ENCODE peak calls at places on chromosomes 1 and 21, in six cellular contexts. Q, I, R, Y, O and T are unnamed samples.

GRCh38 chr1:241817956-241818612 is 29.9 kb upstream of the EXO1 start:
- DNase-seq in I (no peak), O (no peak), R (no peak), Q (no peak), Y (no peak), T (no peak)

GRCh38 chr1:64308856-64309255 is 105.4 kb downstream of the UBE2U start:
- DNase-seq in Q (no peak), R (no peak), O (no peak), Y (no peak), I (no peak), T (no peak)

GRCh38 chr1:41891403-41891896 is 27.3 kb downstream of the HIVEP3 start:
- DNase-seq in I (peak), O (peak), Q (peak), R (no peak), Y (peak), T (peak)

GRCh38 chr1:152148051-152148450 is 11.0 kb downstream of the RPTN start:
- DNase-seq in O (no peak), Q (no peak), Y (no peak), I (no peak), R (no peak), T (no peak)

GRCh38 chr1:66981679-66982078 is 56.9 kb downstream of the MIER1 start:
- DNase-seq in O (no peak), Y (peak), I (no peak), R (peak), Q (peak), T (no peak)

GRCh38 chr1:7199077-7199779 is 414.0 kb downstream of the CAMTA1 start:
- DNase-seq in O (no peak), Q (no peak), I (no peak), Y (no peak), R (no peak), T (no peak)

GRCh38 chr21:35048706-35049617 is at the start of gene RUNX1:
- DNase-seq in Y (peak), O (peak), I (peak), R (peak), Q (peak), T (peak)

GRCh38 chr1:54006508-54006907 is 11.5 kb downstream of the LDLRAD1 start:
- DNase-seq in R (no peak), I (no peak), Q (no peak), O (no peak), Y (no peak), T (no peak)

GRCh38 chr1:184911103-184911502 is 63.2 kb downstream of the NIBAN1 start:
- DNase-seq in O (no peak), I (no peak), Q (no peak), R (no peak), Y (no peak), T (no peak)

GRCh38 chr1:164602142-164602429 is 43.1 kb downstream of the PBX1 start:
- DNase-seq in O (no peak), I (no peak), R (peak), Y (no peak), Q (no peak), T (no peak)

GRCh38 chr1:165369255-165369848 is 12.8 kb upstream of the LMX1A start:
- DNase-seq in O (peak), R (peak), I (no peak), Y (peak), Q (peak), T (no peak)

GRCh38 chr1:156385534-156386031 is 16.6 kb downstream of the RHBG start:
- DNase-seq in Q (peak), I (peak), Y (peak), R (peak), O (peak), T (peak)

GRCh38 chr1:228108055-228108690 is 926 bp downstream of the MRPL55 start:
- DNase-seq in Y (no peak), R (no peak), I (no peak), Q (no peak), O (no peak), T (peak)

GRCh38 chr1:204070895-204071294 is 2.0 kb upstream of the SOX13 start:
- DNase-seq in I (no peak), O (no peak), R (no peak), Y (no peak), Q (no peak), T (no peak)

GRCh38 chr1:30649321-30649991 is 73.9 kb downstream of the MATN1 start:
- DNase-seq in Q (no peak), O (no peak), Y (no peak), R (peak), I (no peak), T (no peak)

GRCh38 chr1:30684259-30684658 is 39.1 kb downstream of the MATN1 start:
- DNase-seq in R (no peak), I (no peak), O (no peak), Y (no peak), Q (no peak), T (no peak)

GRCh38 chr21:27206368-27206982 is 239.6 kb upstream of the ADAMTS5 start:
- DNase-seq in R (no peak), Y (no peak), I (no peak), Q (no peak), O (peak), T (no peak)

GRCh38 chr1:95089888-95090287 is 17.1 kb upstream of the ALG14 start:
- DNase-seq in Q (no peak), R (no peak), I (no peak), Y (no peak), O (no peak), T (no peak)

GRCh38 chr21:36792505-36792967 is 93.6 kb downstream of the SIM2 start:
- DNase-seq in O (peak), I (no peak), R (no peak), Y (no peak), Q (no peak), T (no peak)

GRCh38 chr1:160830321-160831153 is 32.1 kb downstream of the CD244 start:
- DNase-seq in O (peak), I (peak), R (peak), Q (peak), Y (peak), T (peak)